ENCODE peak calls at places on chromosome 1, in seven cellular contexts. D is tibial nerve, E is A549, M is heart left ventricle, Q is esophagus squamous epithelium, G is body of pancreas, P is uterus. W is an unnamed sample.

GRCh38 chr1:165456861-165457260 is 11.9 kb upstream of the RXRG start:
- DNase-seq in D (no peak), E (no peak), M (no peak), Q (no peak), G (no peak), P (no peak), W (no peak)

GRCh38 chr1:13965770-13966398 is 265.9 kb downstream of the PRDM2 start:
- DNase-seq in D (peak; percentile 51), E (peak; percentile 35), M (peak; percentile 32), Q (no peak), G (peak; percentile 56), P (peak; percentile 24), W (no peak)

GRCh38 chr1:212683357-212683722 is 16.3 kb downstream of the BATF3 start:
- DNase-seq in D (no peak), E (no peak), M (peak; percentile 47), Q (no peak), G (no peak), P (no peak), W (peak; percentile 43)

GRCh38 chr1:3731543-3731942 is 20.7 kb upstream of the CCDC27 start:
- DNase-seq in D (no peak), E (no peak), M (no peak), Q (no peak), G (no peak), P (no peak), W (no peak)

GRCh38 chr1:55213029-55213884 is 1.9 kb downstream of the USP24 start:
- DNase-seq in D (no peak), E (no peak), M (no peak), Q (no peak), G (no peak), P (no peak), W (no peak)

GRCh38 chr1:212721388-212722247 is 22.0 kb upstream of the BATF3 start:
- DNase-seq in D (no peak), E (peak; percentile 55), M (no peak), Q (no peak), G (no peak), P (no peak), W (no peak)

GRCh38 chr1:205285391-205286101 is 36.0 kb downstream of the NUAK2 start:
- DNase-seq in D (no peak), E (no peak), M (no peak), Q (no peak), G (no peak), P (peak; percentile 50), W (no peak)

GRCh38 chr1:43796111-43796581 is 88.8 kb downstream of the ST3GAL3 start:
- DNase-seq in D (no peak), E (no peak), M (no peak), Q (no peak), G (no peak), P (no peak), W (no peak)

GRCh38 chr1:242842094-242842493 is 317.6 kb upstream of the PLD5 start:
- DNase-seq in D (no peak), E (no peak), M (no peak), Q (no peak), G (no peak), P (no peak), W (no peak)

GRCh38 chr1:95116666-95117206 is 419 bp upstream of the TLCD4 start:
- DNase-seq in D (peak; percentile 36), E (peak; percentile 80), M (peak; percentile 57), Q (no peak), G (peak; percentile 81), P (peak; percentile 64), W (no peak)

GRCh38 chr1:34331527-34331926 is 154.8 kb downstream of the C1orf94 start:
- DNase-seq in D (no peak), E (no peak), M (no peak), Q (no peak), G (no peak), P (no peak), W (no peak)

GRCh38 chr1:213484333-213484732 is 433.3 kb downstream of the RPS6KC1 start:
- DNase-seq in D (no peak), E (no peak), M (no peak), Q (no peak), G (no peak), P (no peak), W (no peak)

GRCh38 chr1:35111106-35111505 is 31.9 kb downstream of the ZMYM1 start:
- DNase-seq in D (no peak), E (peak; percentile 23), M (no peak), Q (no peak), G (no peak), P (no peak), W (no peak)

GRCh38 chr1:29332204-29332603 is 95.9 kb downstream of the PTPRU start:
- DNase-seq in D (peak; percentile 34), E (peak; percentile 53), M (no peak), Q (no peak), G (peak; percentile 42), P (peak; percentile 29), W (no peak)

GRCh38 chr1:52366517-52366827 is 467 bp upstream of the CC2D1B start:
- DNase-seq in D (no peak), E (no peak), M (no peak), Q (no peak), G (no peak), P (no peak), W (no peak)

GRCh38 chr1:52367272-52367671 is 1.3 kb upstream of the CC2D1B start:
- DNase-seq in D (no peak), E (no peak), M (no peak), Q (no peak), G (no peak), P (no peak), W (no peak)

GRCh38 chr1:52365091-52365745 is 787 bp downstream of the CC2D1B start:
- DNase-seq in D (peak; percentile 44), E (peak; percentile 60), M (peak; percentile 44), Q (no peak), G (peak; percentile 56), P (peak; percentile 51), W (no peak)

GRCh38 chr1:52364235-52364839 is 1.7 kb downstream of the CC2D1B start:
- DNase-seq in D (no peak), E (no peak), M (no peak), Q (no peak), G (no peak), P (no peak), W (no peak)

DNA sequence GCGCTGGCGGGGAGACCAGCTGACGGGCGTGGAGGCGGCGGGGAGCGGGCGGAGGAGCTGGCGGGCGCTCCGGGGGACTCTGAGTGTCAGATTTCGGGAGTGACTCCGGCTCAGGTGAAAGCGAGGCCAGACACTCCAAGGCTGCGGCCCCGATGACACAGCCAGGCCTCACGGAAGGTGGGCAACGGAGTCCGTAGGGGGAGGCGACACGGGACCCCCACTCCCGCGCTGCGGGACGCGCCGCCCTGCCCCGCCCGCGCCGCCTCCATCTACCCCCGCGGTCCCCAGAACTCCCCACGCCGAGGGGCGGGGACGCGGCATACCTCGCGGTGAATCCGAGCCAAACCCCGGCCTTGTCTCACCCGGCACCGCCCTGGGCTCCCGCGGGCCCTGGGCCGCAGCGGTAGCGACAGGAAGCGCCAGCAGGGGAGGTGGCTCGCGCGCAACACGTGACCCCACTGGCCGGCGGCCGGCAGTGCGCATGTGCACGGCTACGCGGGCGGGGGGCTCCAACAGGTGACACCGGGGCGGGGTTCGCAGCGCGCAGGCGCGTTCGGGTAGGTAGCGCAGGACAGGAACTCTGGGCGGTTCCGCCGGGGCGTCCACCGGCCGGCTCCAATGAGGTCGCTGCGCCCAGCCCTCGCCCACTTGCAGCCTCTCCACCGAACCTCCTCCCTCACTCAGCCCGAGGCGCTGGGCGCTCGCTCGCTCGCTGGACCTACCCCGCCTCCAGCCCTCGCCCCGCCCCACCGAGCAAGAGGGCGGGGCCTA is at the start of gene CC2D1B:
- DNase-seq in D (peak; percentile 93), E (peak; percentile 97), M (peak; percentile 98), Q (peak; percentile 88), G (peak; percentile 100), P (peak; percentile 97), W (no peak)
- TF ChIP-seq POLR2A in D (peak; percentile 92), E (peak; percentile 72), M (peak; percentile 92), Q (no peak), G (peak; percentile 94), P (peak; percentile 94), W (peak; percentile 82)

DNA sequence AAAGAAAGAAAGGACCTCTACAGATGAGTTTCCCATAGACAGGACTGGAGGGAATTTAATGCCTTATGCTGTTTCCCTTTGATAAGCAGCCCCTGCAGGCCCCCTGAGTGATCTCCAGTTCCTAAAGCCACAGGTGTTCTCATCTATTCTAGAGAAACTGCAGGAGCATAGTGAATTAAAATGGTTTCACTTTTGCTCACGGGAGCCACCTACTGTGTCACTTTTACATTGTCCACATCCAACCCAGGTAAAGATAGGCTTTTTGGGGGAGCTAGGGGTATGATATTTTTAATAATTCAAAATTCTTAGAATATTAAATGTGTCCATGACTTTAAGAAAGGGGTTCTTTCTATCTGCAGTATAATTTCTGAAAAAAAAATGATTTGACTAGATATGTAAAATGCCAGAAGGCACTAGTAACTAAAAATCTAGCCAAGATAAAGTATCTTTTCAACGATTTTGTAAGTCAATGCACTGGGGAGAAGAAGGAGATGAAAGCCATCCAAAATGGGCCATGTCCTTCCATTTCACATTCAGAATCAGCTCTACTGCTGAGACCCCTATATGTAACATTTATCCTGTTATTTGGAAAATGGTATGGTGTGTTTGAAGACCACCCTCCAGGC is 267.3 kb upstream of the DUSP10 start:
- DNase-seq in D (peak; percentile 30), E (peak; percentile 29), M (no peak), Q (no peak), G (peak; percentile 15), P (no peak), W (no peak)
- TF ChIP-seq CTCF in D (peak; percentile 18), E (peak; percentile 68), M (no peak), Q (peak; percentile 16), G (peak; percentile 18), P (no peak), W (no peak)

GRCh38 chr1:174971902-174972301 is 27.8 kb upstream of the CACYBP start:
- DNase-seq in D (no peak), E (no peak), M (no peak), Q (no peak), G (no peak), P (no peak), W (no peak)

GRCh38 chr1:174971466-174971865 is 28.3 kb upstream of the CACYBP start:
- DNase-seq in D (no peak), E (no peak), M (no peak), Q (no peak), G (no peak), P (no peak), W (no peak)

GRCh38 chr1:174974711-174975111 is 25.0 kb upstream of the CACYBP start:
- DNase-seq in D (no peak), E (no peak), M (no peak), Q (no peak), G (peak; percentile 26), P (peak; percentile 23), W (no peak)

GRCh38 chr1:174975764-174976163 is 24.0 kb upstream of the CACYBP start:
- DNase-seq in D (no peak), E (no peak), M (no peak), Q (no peak), G (no peak), P (no peak), W (no peak)

GRCh38 chr1:174976436-174977107 is 23.2 kb upstream of the CACYBP start:
- DNase-seq in D (no peak), E (no peak), M (no peak), Q (no peak), G (no peak), P (peak; percentile 30), W (no peak)
- H3K27ac ChIP-seq in D (no peak overlapping the region), E (peak overlapping the region; percentile 16), M (no peak overlapping the region), Q (peak overlapping the region; percentile 21), G (no peak overlapping the region), P (no peak overlapping the region), W (peak overlapping the region; percentile 7)

DNA sequence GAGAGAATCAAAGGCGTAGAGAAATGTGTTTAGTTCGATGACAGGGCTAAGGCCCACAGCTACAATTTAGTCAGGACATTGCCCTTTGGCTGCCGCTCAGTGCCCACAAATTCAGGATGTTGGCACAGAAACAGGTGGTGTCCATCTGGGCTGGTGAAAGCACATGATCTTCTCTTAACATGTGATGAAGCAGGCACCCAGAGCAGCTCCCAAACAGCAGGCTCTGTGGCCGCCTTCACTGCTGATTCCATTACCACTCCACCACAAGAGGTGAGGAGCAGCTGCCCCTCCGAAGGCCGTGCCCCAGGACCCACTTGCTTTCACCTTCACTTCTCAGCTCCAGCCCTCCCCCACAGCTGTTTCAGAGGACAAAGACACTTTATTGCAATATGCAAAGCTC is 24.8 kb downstream of the ACKR1 start:
- DNase-seq in D (no peak), E (peak; percentile 7), M (no peak), Q (no peak), G (no peak), P (no peak), W (no peak)
- TF ChIP-seq POLR2A in D (no peak), E (no peak), M (no peak), Q (no peak), G (no peak), P (no peak), W (no peak)